ENCODE peak calls at places on chromosomes 2 and 18, in four cellular contexts. V is HepG2, L is A549, Q is K562. E is an unnamed sample.

GRCh38 chr2:51510298-51510697 is 478.4 kb upstream of the NRXN1 start:
- DNase-seq in Q (no peak), V (no peak), L (no peak), E (no peak)

GRCh38 chr2:128644745-128645256 is 326.1 kb upstream of the HS6ST1 start:
- DNase-seq in Q (no peak), L (no peak), V (no peak), E (no peak)

GRCh38 chr2:27021253-27021801 is 11.4 kb upstream of the TMEM214 start:
- DNase-seq in Q (no peak), V (peak), L (peak), E (no peak)

GRCh38 chr2:85840091-85840490 is 48.7 kb downstream of the ST3GAL5 start:
- DNase-seq in V (no peak), Q (peak), L (no peak), E (no peak)

GRCh38 chr2:198863655-198864054 is 594.1 kb downstream of the SATB2 start:
- DNase-seq in Q (no peak), V (no peak), L (no peak), E (peak)

GRCh38 chr2:120243875-120244553 is 8.6 kb upstream of the RALB start:
- DNase-seq in Q (no peak), V (no peak), L (no peak), E (no peak)

GRCh38 chr2:216341151-216341550 is 31.1 kb downstream of the MARCHF4 start:
- DNase-seq in Q (no peak), L (no peak), V (no peak), E (peak)

GRCh38 chr2:238106698-238107524 is 6.8 kb downstream of the ESPNL start:
- DNase-seq in L (no peak), Q (peak), V (peak), E (no peak)

GRCh38 chr2:198337368-198337767 is 533.0 kb downstream of the PLCL1 start:
- DNase-seq in L (no peak), V (no peak), Q (no peak), E (no peak)

GRCh38 chr18:9803698-9804516 is 81.9 kb upstream of the TXNDC2 start:
- DNase-seq in L (no peak), V (no peak), Q (peak), E (no peak)

GRCh38 chr2:106094101-106094860 is 99.8 kb downstream of the UXS1 start:
- DNase-seq in L (no peak), V (no peak), Q (no peak), E (no peak)

GRCh38 chr2:134718095-134718955 is 475 bp downstream of the TMEM163 start:
- DNase-seq in Q (no peak), L (no peak), V (no peak), E (no peak)

GRCh38 chr2:27715318-27716165 is 51.9 kb downstream of the SLC4A1AP start:
- DNase-seq in V (no peak), Q (peak), L (peak), E (peak)

GRCh38 chr2:75320893-75321292 is 121.6 kb upstream of the TACR1 start:
- DNase-seq in L (no peak), Q (no peak), V (no peak), E (peak)

GRCh38 chr2:203451011-203451410 is 84.1 kb downstream of the RAPH1 start:
- DNase-seq in Q (no peak), V (no peak), L (no peak), E (peak)

GRCh38 chr2:628651-629050 is 48.6 kb downstream of the TMEM18 start:
- DNase-seq in V (no peak), Q (no peak), L (peak), E (no peak)

GRCh38 chr2:225556461-225556860 is 157.0 kb downstream of the NYAP2 start:
- DNase-seq in L (no peak), Q (no peak), V (no peak), E (no peak)

GRCh38 chr2:178275600-178275999 is 81.3 kb downstream of the OSBPL6 start:
- DNase-seq in Q (no peak), V (no peak), L (no peak), E (no peak)

GRCh38 chr18:864872-865273 is 39.8 kb upstream of the ADCYAP1 start:
- DNase-seq in Q (peak), L (peak), V (peak), E (peak)

GRCh38 chr2:39735648-39736047 is 43.4 kb downstream of the THUMPD2 start:
- DNase-seq in V (no peak), L (no peak), Q (no peak), E (no peak)

GRCh38 chr2:190533968-190534309 is 583 bp downstream of the NEMP2 start:
- DNase-seq in Q (no peak), V (peak), L (no peak), E (no peak)

GRCh38 chr18:76455015-76455676 is 39.9 kb downstream of the ZNF516 start:
- DNase-seq in Q (no peak), V (no peak), L (no peak), E (no peak)

GRCh38 chr2:40403233-40403841 is 48.6 kb downstream of the SLC8A1 start:
- DNase-seq in L (peak), Q (no peak), V (no peak), E (peak)

GRCh38 chr2:18924905-18925691 is 335.7 kb upstream of the NT5C1B start:
- DNase-seq in L (no peak), V (no peak), Q (no peak), E (peak)

GRCh38 chr2:197125000-197125399 is 185.6 kb downstream of the ANKRD44 start:
- DNase-seq in L (no peak), V (no peak), Q (no peak), E (peak)
- TF ChIP-seq MAZ in L (no peak), V (no peak), Q (no peak), E (no peak)

DNA sequence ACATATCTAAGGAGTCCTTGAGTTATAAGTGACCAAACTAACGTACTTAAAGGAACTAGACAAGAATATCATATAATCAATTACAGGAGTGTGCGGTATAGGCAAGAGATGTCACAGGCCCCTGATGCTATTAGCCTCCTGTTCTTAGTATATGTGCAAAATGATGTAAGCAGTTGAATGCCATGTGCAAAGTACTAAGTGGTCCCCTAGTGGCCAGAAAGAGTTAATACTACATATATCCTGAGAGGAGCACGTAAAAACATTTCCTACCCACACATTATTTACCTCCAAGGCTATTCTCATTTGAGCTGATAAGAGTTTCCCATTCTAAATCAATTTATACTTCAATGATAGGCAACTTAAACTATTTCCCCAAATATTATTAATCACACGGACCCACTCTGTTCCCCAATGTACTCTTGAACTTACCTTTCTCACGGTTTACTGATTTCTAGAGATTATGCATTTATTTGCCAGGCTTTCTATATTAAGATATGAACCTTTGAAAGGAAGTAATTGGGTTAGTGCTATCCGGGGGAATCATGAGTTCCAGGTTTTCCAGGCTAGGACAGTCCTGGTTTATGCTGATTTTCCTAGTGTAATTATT is 158.0 kb upstream of the KLHL14 start:
- DNase-seq in V (peak), Q (peak), L (peak), E (peak)
- TF ChIP-seq CTCF in V (peak), Q (no peak), L (peak), E (peak)

DNA sequence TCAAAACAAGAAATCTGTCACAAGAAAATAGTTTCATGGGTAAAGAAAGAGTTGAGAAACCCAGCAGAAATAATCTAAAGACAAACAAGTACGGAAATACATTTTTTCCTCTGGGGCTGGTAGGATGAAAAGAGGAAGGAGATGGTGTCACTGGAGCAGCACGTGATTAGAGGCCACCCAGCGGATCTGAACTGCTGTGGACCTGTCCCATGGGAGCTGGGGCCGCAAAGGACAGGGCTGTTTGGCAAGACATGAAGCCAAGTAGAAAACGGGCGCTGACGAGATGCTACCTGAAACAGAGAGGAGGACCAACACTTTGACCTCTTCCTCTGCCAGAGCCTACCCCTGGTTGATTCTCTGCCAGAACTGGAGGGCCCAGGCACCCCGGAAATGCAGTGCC is 295.4 kb upstream of the ATP5MC3 start:
- DNase-seq in L (no peak), Q (no peak), V (no peak), E (no peak)
- TF ChIP-seq POLR2A in L (no peak), Q (no peak), V (no peak), E (no peak)

GRCh38 chr2:23988371-23988770 is 21.5 kb upstream of the MFSD2B start:
- DNase-seq in L (peak), Q (no peak), V (peak), E (peak)
- TF ChIP-seq MAZ in L (no peak), Q (no peak), V (no peak), E (no peak)

GRCh38 chr2:37993135-37993534 is 68.0 kb downstream of the RMDN2 start:
- DNase-seq in L (peak), Q (no peak), V (no peak), E (peak)
- TF ChIP-seq CTCF in L (no peak), Q (no peak), V (no peak), E (peak)

DNA sequence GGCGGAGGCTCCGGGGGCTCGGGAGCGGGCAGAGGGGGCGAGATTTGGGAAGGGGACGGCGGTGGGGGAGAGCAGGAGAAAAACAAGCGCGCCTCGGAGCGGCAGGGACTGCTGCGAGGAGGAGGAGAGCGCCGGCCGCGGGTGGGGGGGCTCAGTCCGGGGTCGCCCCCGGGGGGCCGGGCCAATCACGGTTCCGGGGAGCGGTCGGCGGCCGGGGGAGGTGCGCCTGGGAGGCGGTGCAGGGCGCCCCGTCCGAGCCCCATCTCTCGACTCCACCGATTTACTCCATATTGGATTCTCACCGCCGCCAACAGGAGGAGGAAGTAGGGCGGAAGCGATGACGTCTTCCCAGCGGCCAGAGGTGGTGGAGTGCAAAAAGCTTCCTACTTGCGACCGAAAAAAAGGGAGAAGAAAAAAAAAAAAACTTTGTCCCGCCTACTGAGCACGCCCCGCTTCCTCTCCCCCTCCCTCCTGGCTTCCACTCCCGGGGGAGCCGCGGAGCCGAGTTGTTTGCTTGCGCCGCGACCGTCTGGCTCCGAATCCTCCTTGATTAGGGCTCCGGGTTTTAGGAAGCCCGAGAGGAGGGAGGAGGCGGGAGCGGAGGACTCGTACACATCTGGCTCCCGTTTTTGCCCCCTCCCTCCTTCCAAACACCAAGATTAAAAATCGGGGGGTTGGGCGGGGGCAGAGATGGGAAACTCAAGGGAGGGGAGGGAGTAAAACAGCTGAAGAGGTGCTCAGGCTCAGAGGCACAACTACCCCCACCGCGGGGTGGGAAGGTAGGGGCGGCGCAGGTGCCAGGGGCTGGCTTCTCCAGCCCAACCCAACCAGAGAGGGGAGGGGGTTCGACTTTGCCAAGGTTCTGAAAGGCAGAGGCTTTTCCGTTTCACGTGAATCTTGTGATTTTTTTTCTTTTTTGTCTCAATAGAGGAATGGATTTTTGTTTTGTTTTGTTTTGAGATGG is at the start of gene SPRED2:
- DNase-seq in Q (peak), L (peak), V (peak), E (peak)
- TF ChIP-seq POLR2A in Q (peak), L (peak), V (peak), E (peak)

DNA sequence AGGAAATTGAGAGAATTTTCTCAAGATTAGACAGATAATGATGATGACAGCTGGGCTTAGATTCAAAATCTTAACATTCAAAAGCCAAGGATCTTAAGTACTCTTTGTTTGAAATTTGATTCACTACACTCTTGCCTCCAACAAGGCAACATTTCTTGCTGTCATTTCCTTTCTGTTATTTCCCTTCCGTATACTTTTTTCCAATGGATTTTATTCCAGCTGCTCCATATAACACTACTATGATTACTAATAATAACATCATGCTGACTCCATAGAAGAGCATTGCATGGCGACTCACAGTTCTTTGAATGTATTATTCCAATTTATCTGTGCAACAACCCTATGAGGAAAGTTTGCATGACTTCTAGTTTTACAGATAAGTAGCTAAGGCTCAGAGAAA is 33.9 kb upstream of the CCDC102B start:
- DNase-seq in Q (no peak), V (no peak), L (no peak), E (peak)
- TF ChIP-seq MAZ in Q (no peak), V (no peak), L (no peak), E (no peak)

GRCh38 chr2:112541315-112542122 is 746 bp upstream of the POLR1B start:
- DNase-seq in V (no peak), L (peak), Q (peak), E (peak)

GRCh38 chr2:112540906-112541305 is 1.4 kb upstream of the POLR1B start:
- DNase-seq in V (no peak), Q (no peak), L (no peak), E (no peak)

GRCh38 chr2:112547333-112547732 is 5.1 kb downstream of the POLR1B start:
- DNase-seq in L (peak), V (peak), Q (no peak), E (peak)

GRCh38 chr2:112542123-112542973 is at the start of gene POLR1B:
- DNase-seq in Q (peak), L (peak), V (peak), E (peak)

DNA sequence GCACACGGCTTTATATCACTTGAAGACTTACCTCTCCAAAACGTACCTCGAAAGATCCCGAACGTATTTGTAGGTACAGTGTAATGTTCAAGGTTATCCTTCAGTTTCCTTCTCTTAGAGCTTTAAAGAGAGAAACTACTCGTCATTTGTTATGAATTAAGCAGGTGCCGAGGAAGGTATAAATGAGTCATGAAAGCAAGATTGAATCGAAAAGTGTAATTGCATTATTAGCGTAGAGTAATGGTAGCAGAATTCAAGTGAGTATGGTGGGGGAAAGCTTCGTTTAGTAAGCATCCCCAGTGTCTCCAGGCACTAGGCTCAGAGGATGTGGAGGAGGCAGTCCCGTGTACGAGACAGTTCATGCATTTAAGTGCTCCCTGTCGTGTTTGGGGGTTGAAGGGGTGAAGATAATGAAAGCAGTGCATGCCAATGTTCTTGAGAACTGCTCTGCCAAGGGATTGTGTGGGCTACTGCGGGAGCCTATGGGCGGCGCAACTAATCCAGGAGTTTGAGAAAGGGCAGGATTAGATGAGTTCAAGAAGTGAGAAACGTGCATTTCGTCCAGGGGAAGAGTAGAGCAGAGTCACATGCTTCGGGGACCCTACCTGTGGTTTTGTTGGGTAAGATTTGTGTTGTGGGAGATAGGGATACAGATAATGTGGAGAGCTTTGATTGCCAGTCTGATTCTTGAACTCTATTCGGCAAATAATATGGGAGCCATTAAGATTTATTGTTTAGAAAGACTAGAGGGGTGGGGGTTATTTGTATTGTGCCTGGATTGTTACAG is 902 bp downstream of the POLR1B start:
- DNase-seq in L (peak), V (peak), Q (no peak), E (peak)
- TF ChIP-seq CTCF in L (peak), V (peak), Q (peak), E (no peak)